ENCODE peak calls at places on chromosomes 3 and 15, in six cellular contexts. One of them, this sample, is unnamed.

GRCh38 chr3:188975612-188976314 is 196.0 kb upstream of the TPRG1 start:
- DNase-seq in neuronal stem cell: no peak
- DNase-seq in IMR-90: peak
- DNase-seq in H1: no peak
- DNase-seq in H9: no peak
- DNase-seq in mesenchymal stem cell: peak
- DNase-seq in this sample: peak

GRCh38 chr3:193593666-193594025 is 638 bp downstream of the OPA1 start:
- DNase-seq in IMR-90: peak
- DNase-seq in H9: no peak
- DNase-seq in neuronal stem cell: peak
- DNase-seq in H1: no peak
- DNase-seq in mesenchymal stem cell: peak
- DNase-seq in this sample: peak

GRCh38 chr3:127457094-127457475 is 133.4 kb downstream of the TPRA1 start:
- DNase-seq in H9: peak
- DNase-seq in mesenchymal stem cell: peak
- DNase-seq in neuronal stem cell: no peak
- DNase-seq in H1: no peak
- DNase-seq in IMR-90: peak
- DNase-seq in this sample: no peak

GRCh38 chr15:101526021-101526420 is 36.5 kb upstream of the PCSK6 start:
- DNase-seq in H1: no peak
- DNase-seq in H9: no peak
- DNase-seq in mesenchymal stem cell: no peak
- DNase-seq in IMR-90: no peak
- DNase-seq in neuronal stem cell: no peak
- DNase-seq in this sample: no peak

GRCh38 chr15:44219073-44219472 is 24.0 kb upstream of the FRMD5 start:
- DNase-seq in mesenchymal stem cell: no peak
- DNase-seq in H1: no peak
- DNase-seq in neuronal stem cell: no peak
- DNase-seq in IMR-90: no peak
- DNase-seq in H9: no peak
- DNase-seq in this sample: no peak

GRCh38 chr3:21109056-21109455 is 642.0 kb downstream of the ZNF385D start:
- DNase-seq in IMR-90: no peak
- DNase-seq in mesenchymal stem cell: no peak
- DNase-seq in neuronal stem cell: no peak
- DNase-seq in H1: no peak
- DNase-seq in H9: no peak
- DNase-seq in this sample: no peak

GRCh38 chr15:76274226-76274625 is 37.0 kb downstream of the ETFA start:
- DNase-seq in H1: no peak
- DNase-seq in IMR-90: peak
- DNase-seq in H9: no peak
- DNase-seq in neuronal stem cell: no peak
- DNase-seq in mesenchymal stem cell: no peak
- DNase-seq in this sample: no peak

GRCh38 chr3:45549961-45550360 is 44.6 kb upstream of the LIMD1 start:
- DNase-seq in H9: no peak
- DNase-seq in H1: no peak
- DNase-seq in mesenchymal stem cell: no peak
- DNase-seq in IMR-90: no peak
- DNase-seq in neuronal stem cell: no peak
- DNase-seq in this sample: no peak

GRCh38 chr3:158735296-158736033 is 3.2 kb upstream of the RARRES1 start:
- DNase-seq in H9: no peak
- DNase-seq in H1: no peak
- DNase-seq in mesenchymal stem cell: no peak
- DNase-seq in IMR-90: no peak
- DNase-seq in neuronal stem cell: no peak
- DNase-seq in this sample: no peak

GRCh38 chr3:123122525-123123315 is 55.9 kb downstream of the PDIA5 start:
- DNase-seq in H1: no peak
- DNase-seq in neuronal stem cell: no peak
- DNase-seq in H9: no peak
- DNase-seq in IMR-90: peak
- DNase-seq in mesenchymal stem cell: peak
- DNase-seq in this sample: no peak

GRCh38 chr3:139534992-139535879 is 4.3 kb downstream of the RBP1 start:
- DNase-seq in H9: peak
- DNase-seq in neuronal stem cell: no peak
- DNase-seq in IMR-90: peak
- DNase-seq in mesenchymal stem cell: peak
- DNase-seq in H1: no peak
- DNase-seq in this sample: no peak

GRCh38 chr3:111712294-111713180 is 117.4 kb upstream of the ZBED2 start:
- DNase-seq in mesenchymal stem cell: no peak
- DNase-seq in neuronal stem cell: no peak
- DNase-seq in H9: no peak
- DNase-seq in IMR-90: no peak
- DNase-seq in H1: no peak
- DNase-seq in this sample: peak

GRCh38 chr3:113174806-113175490 is 36.4 kb upstream of the BOC start:
- DNase-seq in mesenchymal stem cell: peak
- DNase-seq in neuronal stem cell: no peak
- DNase-seq in H9: no peak
- DNase-seq in H1: no peak
- DNase-seq in IMR-90: peak
- DNase-seq in this sample: no peak

GRCh38 chr15:100691321-100691720 is 88.9 kb downstream of the ASB7 start:
- DNase-seq in IMR-90: no peak
- DNase-seq in neuronal stem cell: no peak
- DNase-seq in H9: peak
- DNase-seq in H1: no peak
- DNase-seq in mesenchymal stem cell: no peak
- DNase-seq in this sample: no peak

GRCh38 chr3:170815340-170815739 is 54.7 kb downstream of the RPL22L1 start:
- DNase-seq in H9: peak
- DNase-seq in mesenchymal stem cell: no peak
- DNase-seq in IMR-90: no peak
- DNase-seq in neuronal stem cell: no peak
- DNase-seq in H1: no peak
- DNase-seq in this sample: no peak

GRCh38 chr3:197989651-197990050 is 29.6 kb downstream of the LMLN start:
- DNase-seq in H9: no peak
- DNase-seq in H1: no peak
- DNase-seq in mesenchymal stem cell: no peak
- DNase-seq in IMR-90: no peak
- DNase-seq in neuronal stem cell: no peak
- DNase-seq in this sample: no peak

GRCh38 chr15:59290311-59291213 is 82.1 kb downstream of the MYO1E start:
- DNase-seq in H9: no peak
- DNase-seq in neuronal stem cell: no peak
- DNase-seq in H1: no peak
- DNase-seq in IMR-90: no peak
- DNase-seq in mesenchymal stem cell: no peak
- DNase-seq in this sample: no peak

GRCh38 chr3:134291300-134292254 is 40.9 kb upstream of the RYK start:
- DNase-seq in H1: no peak
- DNase-seq in H9: no peak
- DNase-seq in mesenchymal stem cell: peak
- DNase-seq in IMR-90: peak
- DNase-seq in neuronal stem cell: no peak
- DNase-seq in this sample: no peak

GRCh38 chr3:113514265-113514769 is 639 bp downstream of the SPICE1 start:
- DNase-seq in neuronal stem cell: no peak
- DNase-seq in H1: no peak
- DNase-seq in H9: no peak
- DNase-seq in mesenchymal stem cell: no peak
- DNase-seq in IMR-90: peak
- DNase-seq in this sample: peak

GRCh38 chr15:87669846-87670245 is 586.7 kb downstream of the NTRK3 start:
- DNase-seq in IMR-90: no peak
- DNase-seq in H9: no peak
- DNase-seq in mesenchymal stem cell: no peak
- DNase-seq in neuronal stem cell: no peak
- DNase-seq in H1: no peak
- DNase-seq in this sample: no peak

GRCh38 chr3:5187920-5188418 is 462 bp downstream of the EDEM1 start:
- DNase-seq in neuronal stem cell: no peak
- DNase-seq in H9: peak
- DNase-seq in mesenchymal stem cell: peak
- DNase-seq in H1: no peak
- DNase-seq in IMR-90: peak
- DNase-seq in this sample: peak

GRCh38 chr3:151811474-151811873 is 2.4 kb upstream of the AADAC start:
- DNase-seq in H1: no peak
- DNase-seq in IMR-90: no peak
- DNase-seq in mesenchymal stem cell: no peak
- DNase-seq in H9: no peak
- DNase-seq in neuronal stem cell: no peak
- DNase-seq in this sample: no peak

GRCh38 chr15:52789008-52789600 is 1.0 kb downstream of the ONECUT1 start:
- DNase-seq in H9: no peak
- DNase-seq in IMR-90: no peak
- DNase-seq in H1: no peak
- DNase-seq in neuronal stem cell: no peak
- DNase-seq in mesenchymal stem cell: no peak
- DNase-seq in this sample: no peak

GRCh38 chr3:142065932-142066331 is 83.4 kb downstream of the TFDP2 start:
- DNase-seq in H9: no peak
- DNase-seq in H1: no peak
- DNase-seq in IMR-90: no peak
- DNase-seq in neuronal stem cell: no peak
- DNase-seq in mesenchymal stem cell: no peak
- DNase-seq in this sample: no peak

GRCh38 chr3:121431717-121432517 is 113.9 kb downstream of the POLQ start:
- DNase-seq in H1: no peak
- DNase-seq in H9: no peak
- DNase-seq in mesenchymal stem cell: peak
- DNase-seq in neuronal stem cell: no peak
- DNase-seq in IMR-90: peak
- DNase-seq in this sample: no peak

DNA sequence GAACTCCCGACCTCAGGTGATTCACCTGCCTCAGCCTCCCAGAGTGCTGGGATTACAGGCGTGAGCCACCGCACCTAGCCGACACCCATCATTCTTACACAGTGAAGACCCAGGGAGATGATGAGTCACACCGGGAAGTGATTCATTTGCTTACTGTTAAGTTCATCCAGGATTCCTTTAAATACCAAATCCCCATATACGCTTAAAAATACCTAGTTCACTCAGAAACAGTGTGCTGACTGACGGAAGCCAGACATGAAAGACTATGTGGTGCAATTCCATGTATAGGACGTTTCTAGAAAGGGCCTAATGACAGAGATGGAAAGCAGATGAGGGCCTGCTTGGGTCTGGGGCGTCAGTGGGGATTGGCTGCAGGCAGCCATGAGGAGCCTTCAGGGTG is 75.2 kb downstream of the APBA2 start:
- DNase-seq in H9: no peak
- DNase-seq in neuronal stem cell: no peak
- DNase-seq in H1: no peak
- DNase-seq in IMR-90: peak
- DNase-seq in mesenchymal stem cell: peak
- DNase-seq in this sample: no peak
- H4K91ac ChIP-seq in H9: no peak
- H4K91ac ChIP-seq in neuronal stem cell: no peak
- H4K91ac ChIP-seq in H1: no peak
- H4K91ac ChIP-seq in IMR-90: peak
- H4K91ac ChIP-seq in mesenchymal stem cell: peak
- H4K91ac ChIP-seq in this sample: no peak

DNA sequence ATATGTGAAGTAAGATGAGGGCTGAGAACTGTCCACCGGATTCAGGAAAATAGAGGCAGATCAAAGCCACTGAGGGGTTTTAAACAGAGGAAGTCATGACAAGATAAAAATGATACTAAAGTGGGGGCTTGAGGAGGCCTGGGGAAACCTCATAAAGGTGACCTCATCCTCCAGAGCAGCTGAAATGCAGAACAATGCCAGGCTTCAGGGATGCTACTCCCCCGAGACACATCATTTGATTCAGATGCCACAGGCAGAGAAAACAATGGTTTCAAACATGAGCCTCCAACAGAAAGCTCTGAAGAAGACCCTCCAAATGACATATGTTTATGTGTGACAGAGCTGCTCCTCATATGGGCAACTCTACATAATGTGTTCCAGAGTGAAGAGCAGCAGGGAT is 6.4 kb downstream of the CFAP20DC start:
- DNase-seq in H1: no peak
- DNase-seq in neuronal stem cell: no peak
- DNase-seq in H9: no peak
- DNase-seq in mesenchymal stem cell: no peak
- DNase-seq in IMR-90: no peak
- DNase-seq in this sample: no peak
- H4K91ac ChIP-seq in H1: no peak
- H4K91ac ChIP-seq in neuronal stem cell: no peak
- H4K91ac ChIP-seq in H9: no peak
- H4K91ac ChIP-seq in mesenchymal stem cell: no peak
- H4K91ac ChIP-seq in IMR-90: no peak
- H4K91ac ChIP-seq in this sample: no peak

DNA sequence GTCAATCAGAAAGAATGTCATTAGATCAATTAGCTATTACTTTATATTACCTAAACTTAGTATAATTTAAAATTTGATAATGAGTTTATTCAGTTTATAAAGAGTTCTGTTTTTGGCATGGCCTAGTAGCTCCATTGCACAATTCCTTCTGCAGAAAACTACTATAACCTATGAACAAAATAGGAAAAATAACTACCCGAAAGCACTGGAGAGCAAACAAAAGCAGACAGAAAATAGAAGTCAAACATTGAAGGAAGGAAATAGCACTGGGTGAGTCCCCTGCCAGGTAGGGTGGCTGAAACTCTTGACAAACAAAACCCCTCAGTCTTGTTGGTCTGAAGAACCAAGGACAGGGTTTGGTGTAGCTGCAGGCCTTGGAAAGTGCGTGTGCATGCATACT is 37.5 kb downstream of the CMC1 start:
- DNase-seq in IMR-90: no peak
- DNase-seq in H9: no peak
- DNase-seq in neuronal stem cell: no peak
- DNase-seq in mesenchymal stem cell: no peak
- DNase-seq in H1: no peak
- DNase-seq in this sample: no peak
- H4K91ac ChIP-seq in IMR-90: no peak
- H4K91ac ChIP-seq in H9: no peak
- H4K91ac ChIP-seq in neuronal stem cell: no peak
- H4K91ac ChIP-seq in mesenchymal stem cell: no peak
- H4K91ac ChIP-seq in H1: no peak
- H4K91ac ChIP-seq in this sample: no peak

DNA sequence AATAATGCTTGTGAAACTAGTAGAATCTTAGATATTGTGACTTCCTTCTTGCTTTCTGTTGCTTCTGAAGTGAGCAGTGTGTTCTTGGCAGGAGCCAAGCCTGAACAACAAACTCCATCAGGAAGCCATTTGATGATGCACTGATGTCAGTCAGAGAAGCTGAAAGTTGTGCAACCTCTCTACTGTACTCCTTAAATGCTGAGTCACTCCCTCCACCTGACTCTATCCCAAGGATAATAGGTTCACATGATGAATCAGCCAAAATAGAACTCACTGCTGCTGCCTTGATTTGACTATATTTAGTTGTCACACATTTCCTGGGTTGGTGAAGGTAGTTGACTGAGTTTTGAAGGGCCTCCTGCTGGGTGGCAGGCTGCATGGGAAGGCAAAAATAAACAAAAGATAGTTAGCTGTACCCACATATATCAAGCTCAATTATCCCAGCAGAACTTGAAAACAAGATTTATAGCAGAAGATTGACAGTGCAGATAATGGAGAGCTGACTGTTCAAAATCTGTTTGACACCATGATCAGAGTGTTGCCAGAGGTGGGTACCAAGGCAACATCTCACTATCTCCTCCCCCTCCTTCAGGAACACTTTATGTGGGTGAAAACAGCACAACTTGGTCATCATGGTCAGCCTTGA is 328.4 kb upstream of the DPH6 start:
- DNase-seq in IMR-90: peak
- DNase-seq in mesenchymal stem cell: peak
- DNase-seq in H1: no peak
- DNase-seq in neuronal stem cell: no peak
- DNase-seq in H9: no peak
- DNase-seq in this sample: no peak
- H4K91ac ChIP-seq in IMR-90: no peak
- H4K91ac ChIP-seq in mesenchymal stem cell: no peak
- H4K91ac ChIP-seq in H1: no peak
- H4K91ac ChIP-seq in neuronal stem cell: no peak
- H4K91ac ChIP-seq in H9: no peak
- H4K91ac ChIP-seq in this sample: no peak

This sample was measured in trophoblast cell.